ENCODE peak calls at places on chromosomes 7 and 10, in five cellular contexts. L, X, C, K and D are unnamed samples.

GRCh38 chr7:2879354-2879753 is 35.2 kb upstream of the GNA12 start:
- DNase-seq in C (no peak), L (no peak), X (no peak), K (no peak), D (no peak)

GRCh38 chr10:44757551-44758205 is 153.5 kb upstream of the TMEM72 start:
- DNase-seq in X (no peak), C (no peak), L (no peak), K (no peak), D (no peak)

GRCh38 chr10:72272689-72273409 is 875 bp upstream of the DDIT4 start:
- DNase-seq in K (peak; percentile 81), C (peak; percentile 94), X (peak; percentile 74), L (peak; percentile 48), D (peak; percentile 58)

GRCh38 chr10:119298788-119299187 is 91.4 kb downstream of the GRK5 start:
- DNase-seq in X (no peak), C (no peak), L (no peak), K (no peak), D (no peak)

GRCh38 chr10:132443605-132443997 is 46.6 kb downstream of the PWWP2B start:
- DNase-seq in X (no peak), K (peak; percentile 66), C (no peak), L (peak; percentile 75), D (peak; percentile 43)

GRCh38 chr7:91263359-91264082 is 712 bp upstream of the FZD1 start:
- DNase-seq in K (peak; percentile 46), X (no peak), L (no peak), C (peak; percentile 52), D (no peak)

GRCh38 chr10:60677541-60678129 is 100.6 kb upstream of the CDK1 start:
- DNase-seq in K (no peak), C (no peak), L (no peak), X (no peak), D (no peak)

GRCh38 chr10:11879387-11880168 is 56.4 kb downstream of the PROSER2 start:
- DNase-seq in C (no peak), K (no peak), X (no peak), L (no peak), D (no peak)

GRCh38 chr7:127751723-127752448 is 99.9 kb downstream of the SND1 start:
- DNase-seq in L (no peak), K (no peak), C (peak; percentile 25), X (no peak), D (no peak)

GRCh38 chr7:83599131-83599530 is 49.8 kb downstream of the SEMA3E start:
- DNase-seq in C (no peak), K (no peak), L (no peak), X (no peak), D (no peak)

GRCh38 chr10:123073187-123073586 is 62.6 kb upstream of the HMX3 start:
- DNase-seq in X (no peak), C (no peak), K (no peak), L (no peak), D (no peak)